ENCODE peak calls at places on chromosomes 5 and 9, in eight cellular contexts. G, Z, J, L, I, W, Y and V are unnamed samples.

GRCh38 chr5:170773031-170773985 is 10.2 kb upstream of the GABRP start:
- DNase-seq in G (no peak), Z (no peak), J (no peak), L (no peak), I (no peak), W (peak; percentile 66), Y (no peak), V (no peak)

GRCh38 chr5:139682016-139682975 is 34.1 kb downstream of the CXXC5 start:
- DNase-seq in G (no peak), Z (no peak), J (no peak), L (no peak), I (no peak), W (no peak), Y (no peak), V (no peak)

GRCh38 chr5:170485606-170485911 is 18.3 kb upstream of the KCNIP1 start:
- DNase-seq in G (no peak), Z (no peak), J (no peak), L (no peak), I (no peak), W (no peak), Y (no peak), V (no peak)

GRCh38 chr9:16191691-16192402 is 639.0 kb downstream of the CCDC171 start:
- DNase-seq in G (peak; percentile 64), Z (peak; percentile 30), J (peak; percentile 64), L (peak; percentile 74), I (peak; percentile 85), W (peak; percentile 78), Y (peak; percentile 24), V (peak; percentile 88)

GRCh38 chr9:106918825-106919509 is 56.0 kb downstream of the ZNF462 start:
- DNase-seq in G (no peak), Z (no peak), J (no peak), L (no peak), I (no peak), W (no peak), Y (no peak), V (no peak)

GRCh38 chr5:114391321-114391720 is 29.5 kb downstream of the KCNN2 start:
- DNase-seq in G (no peak), Z (no peak), J (no peak), L (no peak), I (no peak), W (no peak), Y (no peak), V (no peak)

GRCh38 chr5:68770566-68770965 is 323.2 kb upstream of the SLC30A5 start:
- DNase-seq in G (no peak), Z (no peak), J (no peak), L (no peak), I (no peak), W (no peak), Y (no peak), V (no peak)

GRCh38 chr9:128882677-128883590 is 1.0 kb downstream of the LRRC8A start:
- DNase-seq in G (no peak), Z (no peak), J (no peak), L (no peak), I (peak; percentile 15), W (no peak), Y (peak; percentile 27), V (peak; percentile 31)

GRCh38 chr5:139140631-139141071 is 57.5 kb downstream of the SIL1 start:
- DNase-seq in G (no peak), Z (no peak), J (no peak), L (no peak), I (no peak), W (no peak), Y (no peak), V (no peak)

GRCh38 chr5:158398360-158399201 is 539.6 kb upstream of the CLINT1 start:
- DNase-seq in G (no peak), Z (no peak), J (no peak), L (no peak), I (no peak), W (no peak), Y (peak; percentile 99), V (no peak)

GRCh38 chr9:14992025-14992424 is 81.8 kb upstream of the FREM1 start:
- DNase-seq in G (no peak), Z (no peak), J (no peak), L (no peak), I (no peak), W (no peak), Y (no peak), V (no peak)

GRCh38 chr5:147455321-147455720 is 54.5 kb downstream of the DPYSL3 start:
- DNase-seq in G (no peak), Z (no peak), J (no peak), L (peak; percentile 88), I (no peak), W (no peak), Y (peak; percentile 9), V (no peak)

GRCh38 chr5:60535198-60535597 is 164.8 kb downstream of the DEPDC1B start:
- DNase-seq in G (no peak), Z (no peak), J (no peak), L (no peak), I (no peak), W (no peak), Y (no peak), V (no peak)

GRCh38 chr5:39891376-39891775 is 466.6 kb upstream of the DAB2 start:
- DNase-seq in G (no peak), Z (no peak), J (no peak), L (peak; percentile 67), I (no peak), W (no peak), Y (no peak), V (no peak)

GRCh38 chr9:12774861-12775367 is at the start of gene LURAP1L:
- DNase-seq in G (peak; percentile 72), Z (no peak), J (peak; percentile 5), L (peak; percentile 84), I (peak; percentile 10), W (peak; percentile 50), Y (no peak), V (peak; percentile 26)

GRCh38 chr9:115058684-115059315 is 59.2 kb downstream of the TNC start:
- DNase-seq in G (no peak), Z (no peak), J (no peak), L (peak; percentile 77), I (no peak), W (no peak), Y (no peak), V (no peak)

GRCh38 chr9:21070171-21070571 is 7.6 kb downstream of the IFNB1 start:
- DNase-seq in G (no peak), Z (no peak), J (no peak), L (peak; percentile 65), I (peak; percentile 47), W (peak; percentile 6), Y (no peak), V (no peak)

GRCh38 chr5:110916373-110917049 is 155.0 kb upstream of the TSLP start:
- DNase-seq in G (no peak), Z (no peak), J (peak; percentile 28), L (peak; percentile 66), I (no peak), W (peak; percentile 21), Y (no peak), V (no peak)

GRCh38 chr9:132409828-132410528 is at the start of gene CFAP77:
- DNase-seq in G (no peak), Z (peak; percentile 31), J (no peak), L (peak; percentile 15), I (peak; percentile 68), W (peak; percentile 32), Y (peak; percentile 61), V (peak; percentile 72)

GRCh38 chr5:34735436-34736426 is 79.6 kb downstream of the RAI14 start:
- DNase-seq in G (no peak), Z (no peak), J (no peak), L (peak; percentile 80), I (no peak), W (no peak), Y (no peak), V (no peak)

GRCh38 chr5:106521701-106522100 is 1149.0 kb downstream of the EFNA5 start:
- DNase-seq in G (no peak), Z (no peak), J (no peak), L (peak; percentile 71), I (no peak), W (peak; percentile 16), Y (no peak), V (no peak)

GRCh38 chr5:148193202-148193601 is 9.6 kb upstream of the SPINK6 start:
- DNase-seq in G (no peak), Z (no peak), J (no peak), L (no peak), I (no peak), W (no peak), Y (no peak), V (no peak)